ENCODE peak calls at places on chromosomes 2 and 18, in ten cellular contexts. Y is neural progenitor cell, G is astrocyte, H is cardiac fibroblast, B is fibroblast of pulmonary artery, D is tibial nerve, P is HFFc6, X is bronchial epithelial cell, T is adrenal gland, J is left ventricle myocardium inferior. U is an unnamed sample.
A peak's percentile ranks its signal among the peaks of the same experiment; 100 is the strongest.

GRCh38 chr2:179592167-179592936 is 269.1 kb downstream of the ZNF385B start:
- DNase-seq in Y (no peak), G (peak; percentile 81), H (peak; percentile 58), B (no peak), D (no peak), P (peak; percentile 60), X (no peak), T (no peak), J (no peak), U (no peak)

GRCh38 chr2:14348247-14348646 is 284.3 kb upstream of the LRATD1 start:
- DNase-seq in Y (no peak), G (no peak), H (no peak), B (no peak), D (no peak), P (no peak), X (no peak), T (no peak), J (no peak), U (no peak)

GRCh38 chr2:217434183-217434620 is 568.6 kb downstream of the TNS1 start:
- DNase-seq in Y (peak; percentile 90), G (peak; percentile 99), H (peak; percentile 96), B (peak; percentile 97), D (peak; percentile 73), P (peak; percentile 94), X (peak; percentile 97), T (peak; percentile 95), J (peak; percentile 86), U (peak; percentile 77)

GRCh38 chr18:21602302-21602592 is 1.7 kb upstream of the ESCO1 start:
- DNase-seq in Y (no peak), G (no peak), H (no peak), B (no peak), D (no peak), P (no peak), X (no peak), T (no peak), J (no peak), U (no peak)

GRCh38 chr2:20543579-20543887 is 96.7 kb downstream of the RHOB start:
- DNase-seq in Y (no peak), G (no peak), H (no peak), B (no peak), D (no peak), P (no peak), X (no peak), T (no peak), J (no peak), U (no peak)

GRCh38 chr2:15993666-15994065 is 53.3 kb downstream of the MYCN start:
- DNase-seq in Y (no peak), G (no peak), H (no peak), B (no peak), D (no peak), P (no peak), X (no peak), T (no peak), J (no peak), U (no peak)

GRCh38 chr2:119481501-119482455 is 42.5 kb downstream of the SCTR start:
- DNase-seq in Y (no peak), G (no peak), H (no peak), B (no peak), D (no peak), P (no peak), X (no peak), T (no peak), J (no peak), U (no peak)

GRCh38 chr2:118973542-118973951 is 31.6 kb downstream of the MARCO start:
- DNase-seq in Y (no peak), G (no peak), H (peak; percentile 29), B (peak; percentile 48), D (no peak), P (no peak), X (peak; percentile 71), T (no peak), J (peak; percentile 46), U (peak; percentile 22)

GRCh38 chr2:85889648-85890281 is 975 bp upstream of the ST3GAL5 start:
- DNase-seq in Y (peak; percentile 45), G (no peak), H (no peak), B (no peak), D (no peak), P (no peak), X (peak; percentile 15), T (peak; percentile 63), J (no peak), U (peak; percentile 31)

GRCh38 chr2:1476617-1477195 is 63.4 kb downstream of the TPO start:
- DNase-seq in Y (no peak), G (no peak), H (no peak), B (no peak), D (no peak), P (no peak), X (no peak), T (no peak), J (no peak), U (no peak)

GRCh38 chr2:238524584-238524983 is 97.9 kb downstream of the ASB1 start:
- DNase-seq in Y (no peak), G (no peak), H (no peak), B (no peak), D (no peak), P (no peak), X (no peak), T (no peak), J (no peak), U (no peak)

GRCh38 chr2:238525990-238526389 is 99.3 kb downstream of the ASB1 start:
- DNase-seq in Y (peak; percentile 44), G (no peak), H (no peak), B (no peak), D (no peak), P (no peak), X (no peak), T (no peak), J (no peak), U (no peak)

GRCh38 chr2:238523158-238524110 is 96.7 kb downstream of the ASB1 start:
- DNase-seq in Y (peak; percentile 72), G (peak; percentile 26), H (peak; percentile 14), B (peak; percentile 17), D (peak; percentile 59), P (peak; percentile 26), X (no peak), T (peak; percentile 52), J (no peak), U (no peak)

GRCh38 chr2:238527565-238527964 is 100.8 kb downstream of the ASB1 start:
- DNase-seq in Y (peak; percentile 26), G (peak; percentile 82), H (peak; percentile 49), B (peak; percentile 33), D (no peak), P (peak; percentile 65), X (peak; percentile 71), T (no peak), J (no peak), U (no peak)

GRCh38 chr2:238528953-238529781 is 102.4 kb downstream of the ASB1 start:
- DNase-seq in Y (no peak), G (peak; percentile 63), H (peak; percentile 33), B (peak; percentile 14), D (no peak), P (peak; percentile 69), X (peak; percentile 87), T (no peak), J (no peak), U (no peak)
- TF ChIP-seq CTCF in Y (no peak), G (no peak), H (no peak), B (no peak), D (no peak), P (peak; percentile 27), X (peak; percentile 28), T (no peak), J (no peak), U (no peak)

GRCh38 chr2:59301466-59302402 is 1060.6 kb upstream of the FANCL start:
- DNase-seq in Y (peak; percentile 75), G (peak; percentile 59), H (peak; percentile 52), B (peak; percentile 75), D (no peak), P (peak; percentile 3), X (peak; percentile 80), T (peak; percentile 55), J (no peak), U (no peak)
- TF ChIP-seq CTCF in Y (peak; percentile 65), G (peak; percentile 53), H (peak; percentile 5), B (peak; percentile 54), D (peak; percentile 33), P (peak; percentile 52), X (peak; percentile 71), T (peak; percentile 67), J (peak; percentile 73), U (peak; percentile 58)

GRCh38 chr2:206323486-206323885 is 49.0 kb downstream of the ZDBF2 start:
- DNase-seq in Y (no peak), G (no peak), H (no peak), B (no peak), D (no peak), P (no peak), X (no peak), T (peak; percentile 9), J (no peak), U (no peak)
- TF ChIP-seq CTCF in Y (no peak), G (no peak), H (no peak), B (no peak), D (no peak), P (no peak), X (no peak), T (no peak), J (no peak), U (no peak)

GRCh38 chr2:71932780-71933466 is 214.7 kb downstream of the CYP26B1 start:
- DNase-seq in Y (no peak), G (no peak), H (no peak), B (no peak), D (no peak), P (no peak), X (no peak), T (no peak), J (no peak), U (no peak)

GRCh38 chr2:71934595-71935263 is 212.9 kb downstream of the CYP26B1 start:
- DNase-seq in Y (no peak), G (peak; percentile 36), H (peak; percentile 75), B (peak; percentile 58), D (no peak), P (no peak), X (no peak), T (no peak), J (peak; percentile 62), U (peak; percentile 47)

GRCh38 chr2:71934320-71934593 is 213.4 kb downstream of the CYP26B1 start:
- DNase-seq in Y (no peak), G (no peak), H (no peak), B (no peak), D (no peak), P (no peak), X (no peak), T (no peak), J (no peak), U (no peak)

GRCh38 chr2:71932027-71932779 is 215.5 kb downstream of the CYP26B1 start:
- DNase-seq in Y (no peak), G (no peak), H (no peak), B (no peak), D (no peak), P (no peak), X (no peak), T (no peak), J (no peak), U (no peak)

DNA sequence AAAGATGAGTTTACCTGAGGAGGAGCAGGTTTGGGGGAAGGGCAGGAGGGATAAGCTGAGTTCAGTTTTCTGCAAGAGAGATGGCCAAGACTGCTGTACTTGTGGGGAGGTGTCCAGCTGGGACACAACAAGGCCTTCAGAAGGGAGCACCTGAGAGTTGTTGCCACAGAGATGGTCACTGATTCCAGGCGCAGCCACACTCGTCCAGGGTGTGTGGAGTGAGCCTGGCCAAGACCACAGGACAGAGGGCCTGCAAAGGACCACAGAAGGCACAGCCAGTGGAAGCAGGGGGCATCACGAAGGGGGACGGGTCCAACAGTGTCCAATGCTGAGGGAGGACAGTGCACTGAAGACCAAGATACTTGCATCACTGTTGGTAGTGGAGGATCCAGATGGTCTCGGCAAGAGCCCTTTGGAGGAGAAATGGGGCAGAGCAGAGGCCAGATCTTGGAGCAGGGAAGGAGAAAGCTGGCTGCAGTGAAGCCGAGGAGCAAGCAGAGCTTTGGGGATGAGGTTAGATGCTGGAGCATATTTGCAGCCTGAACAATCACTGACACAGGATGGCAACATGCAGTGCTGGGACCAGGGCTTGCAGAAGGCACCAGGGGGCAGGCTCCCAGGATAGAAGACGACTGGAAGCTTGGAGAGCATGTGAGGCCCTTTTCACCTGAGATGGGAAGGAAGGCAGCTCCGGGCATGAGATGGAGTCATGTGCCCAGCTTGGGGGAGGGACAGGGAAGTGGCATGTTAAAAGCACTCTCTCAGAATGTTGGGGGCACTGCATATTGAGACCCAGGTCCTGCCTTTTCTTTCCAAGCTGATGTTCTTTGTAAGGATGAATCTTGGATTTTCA is 214.0 kb downstream of the CYP26B1 start:
- DNase-seq in Y (no peak), G (peak; percentile 14), H (peak; percentile 58), B (no peak), D (no peak), P (peak; percentile 43), X (peak; percentile 46), T (no peak), J (no peak), U (no peak)
- TF ChIP-seq CTCF in Y (peak; percentile 14), G (no peak), H (peak; percentile 45), B (peak; percentile 22), D (no peak), P (peak; percentile 66), X (peak; percentile 59), T (no peak), J (peak; percentile 38), U (peak; percentile 5)

U was measured in heart right ventricle.